ENCODE peak calls at places on chromosome 15, in four cellular contexts. N is tibial artery, O is iris pigment epithelial cell, E is GM13977. J is an unnamed sample.

GRCh38 chr15:96893159-96893906 is 562.8 kb downstream of the NR2F2 start:
- DNase-seq in N (no peak), O (peak), E (no peak), J (no peak)

GRCh38 chr15:85488997-85489396 is 108.6 kb downstream of the AKAP13 start:
- DNase-seq in N (no peak), O (no peak), E (no peak), J (no peak)

GRCh38 chr15:41180206-41180789 is 50.3 kb downstream of the EXD1 start:
- DNase-seq in N (no peak), O (no peak), E (no peak), J (no peak)

GRCh38 chr15:64046347-64047153 is at the start of gene DAPK2:
- DNase-seq in N (peak), O (peak), E (peak), J (no peak)

GRCh38 chr15:63940956-63941620 is 105.2 kb downstream of the DAPK2 start:
- DNase-seq in N (no peak), O (no peak), E (no peak), J (no peak)

GRCh38 chr15:68363353-68363752 is 68.6 kb downstream of the ITGA11 start:
- DNase-seq in N (no peak), O (no peak), E (no peak), J (no peak)

GRCh38 chr15:42796955-42797779 is 60.2 kb upstream of the CDAN1 start:
- DNase-seq in N (no peak), O (no peak), E (no peak), J (no peak)

GRCh38 chr15:64928626-64929220 is 17.0 kb downstream of the ANKDD1A start:
- DNase-seq in N (no peak), O (no peak), E (no peak), J (no peak)

GRCh38 chr15:60528530-60528929 is 49.6 kb upstream of the ICE2 start:
- DNase-seq in N (no peak), O (peak), E (no peak), J (no peak)

GRCh38 chr15:41564286-41564959 is 5.4 kb downstream of the TYRO3 start:
- DNase-seq in N (no peak), O (no peak), E (no peak), J (no peak)

GRCh38 chr15:68829068-68829467 is 8.4 kb upstream of the ANP32A start:
- DNase-seq in N (no peak), O (peak), E (peak), J (no peak)

GRCh38 chr15:64452988-64453688 is 7.2 kb upstream of the ZNF609 start:
- DNase-seq in N (no peak), O (peak), E (no peak), J (no peak)

GRCh38 chr15:43253431-43254403 is 13.0 kb downstream of the TGM5 start:
- DNase-seq in N (no peak), O (peak), E (peak), J (no peak)

GRCh38 chr15:94749848-94750617 is 518.7 kb downstream of the MCTP2 start:
- DNase-seq in N (no peak), O (no peak), E (no peak), J (no peak)

GRCh38 chr15:101136381-101137268 is 115.2 kb downstream of the CHSY1 start:
- DNase-seq in N (no peak), O (no peak), E (no peak), J (no peak)

GRCh38 chr15:81235781-81236507 is 39.3 kb downstream of the IL16 start:
- DNase-seq in N (no peak), O (peak), E (no peak), J (peak)

GRCh38 chr15:31263751-31264533 is 62.7 kb upstream of the KLF13 start:
- DNase-seq in N (peak), O (no peak), E (no peak), J (peak)

GRCh38 chr15:50071551-50072258 is 47.3 kb downstream of the ATP8B4 start:
- DNase-seq in N (no peak), O (no peak), E (no peak), J (no peak)

GRCh38 chr15:65981837-65982696 is 112.8 kb downstream of the RAB11A start:
- DNase-seq in N (no peak), O (no peak), E (peak), J (no peak)

GRCh38 chr15:37751401-37751800 is 183.0 kb upstream of the TMCO5A start:
- DNase-seq in N (no peak), O (no peak), E (no peak), J (no peak)

GRCh38 chr15:39433351-39433750 is 147.5 kb upstream of the THBS1 start:
- DNase-seq in N (no peak), O (no peak), E (no peak), J (no peak)